ENCODE peak calls at places on chromosomes 6 and 20, in ten cellular contexts. L, O, R, K, X, G, C, Y, H and E are unnamed samples.

GRCh38 chr20:64104667-64105451 is 2.5 kb downstream of the NPBWR2 start:
- DNase-seq in X (no peak), Y (peak), L (no peak), H (no peak), C (no peak), G (no peak), R (peak), K (peak), O (no peak), E (no peak)

GRCh38 chr6:147322299-147323162 is 118.3 kb downstream of the STXBP5 start:
- DNase-seq in Y (no peak), G (no peak), C (peak), O (no peak), H (no peak), K (no peak), X (no peak), R (no peak), L (peak), E (peak)

GRCh38 chr6:139473239-139473701 is 98.8 kb upstream of the CITED2 start:
- DNase-seq in O (no peak), Y (no peak), R (no peak), L (no peak), G (no peak), K (no peak), C (no peak), H (peak), X (no peak), E (peak)

GRCh38 chr6:56595490-56596122 is 47.1 kb downstream of the DST start:
- DNase-seq in H (peak), O (no peak), R (no peak), Y (peak), C (peak), L (peak), G (peak), K (peak), X (peak), E (peak)

GRCh38 chr6:2764610-2765165 is 505 bp upstream of the WRNIP1 start:
- DNase-seq in R (peak), H (peak), L (peak), Y (peak), K (peak), G (peak), O (no peak), X (peak), C (peak), E (no peak)

GRCh38 chr20:63114693-63115069 is 101.2 kb downstream of the YTHDF1 start:
- DNase-seq in K (no peak), O (no peak), X (no peak), C (no peak), R (no peak), G (no peak), Y (no peak), L (no peak), H (no peak), E (no peak)

GRCh38 chr6:169046483-169047192 is 207.0 kb downstream of the THBS2 start:
- DNase-seq in O (peak), H (no peak), Y (no peak), X (peak), L (no peak), G (no peak), R (peak), K (no peak), C (no peak), E (no peak)

GRCh38 chr20:53636725-53637097 is 43.1 kb upstream of the ZNF217 start:
- DNase-seq in X (no peak), H (no peak), O (no peak), R (no peak), L (no peak), K (peak), C (no peak), Y (no peak), G (no peak), E (no peak)

GRCh38 chr6:109379706-109380105 is 2.6 kb downstream of the CD164 start:
- DNase-seq in X (no peak), R (no peak), G (no peak), H (no peak), K (no peak), O (no peak), C (no peak), L (no peak), Y (no peak), E (no peak)

GRCh38 chr6:156579564-156579963 is 197.6 kb upstream of the ARID1B start:
- DNase-seq in H (no peak), L (no peak), K (no peak), R (no peak), Y (no peak), X (no peak), O (no peak), C (no peak), G (no peak), E (no peak)

GRCh38 chr20:14568225-14568624 is 230.8 kb upstream of the FLRT3 start:
- DNase-seq in O (no peak), G (no peak), Y (no peak), L (no peak), K (no peak), X (peak), R (no peak), C (no peak), H (no peak), E (peak)

GRCh38 chr6:169957351-169957963 is 206.0 kb downstream of the ERMARD start:
- DNase-seq in L (no peak), C (peak), K (peak), R (peak), X (no peak), H (no peak), O (peak), G (no peak), Y (peak), E (no peak)

GRCh38 chr6:37774028-37774680 is 45.4 kb upstream of the ZFAND3 start:
- DNase-seq in R (no peak), L (no peak), Y (no peak), K (no peak), H (no peak), C (no peak), X (no peak), G (no peak), O (no peak), E (no peak)

GRCh38 chr6:37779902-37780628 is 39.5 kb upstream of the ZFAND3 start:
- DNase-seq in R (no peak), X (no peak), H (no peak), G (no peak), Y (no peak), K (no peak), O (no peak), C (no peak), L (no peak), E (no peak)

GRCh38 chr6:37776546-37776945 is 43.0 kb upstream of the ZFAND3 start:
- DNase-seq in K (no peak), L (no peak), H (no peak), Y (no peak), X (no peak), C (no peak), R (no peak), G (no peak), O (no peak), E (no peak)

GRCh38 chr6:37779111-37779800 is 40.3 kb upstream of the ZFAND3 start:
- DNase-seq in H (no peak), O (no peak), L (no peak), Y (no peak), K (no peak), R (no peak), C (no peak), X (no peak), G (no peak), E (no peak)

DNA sequence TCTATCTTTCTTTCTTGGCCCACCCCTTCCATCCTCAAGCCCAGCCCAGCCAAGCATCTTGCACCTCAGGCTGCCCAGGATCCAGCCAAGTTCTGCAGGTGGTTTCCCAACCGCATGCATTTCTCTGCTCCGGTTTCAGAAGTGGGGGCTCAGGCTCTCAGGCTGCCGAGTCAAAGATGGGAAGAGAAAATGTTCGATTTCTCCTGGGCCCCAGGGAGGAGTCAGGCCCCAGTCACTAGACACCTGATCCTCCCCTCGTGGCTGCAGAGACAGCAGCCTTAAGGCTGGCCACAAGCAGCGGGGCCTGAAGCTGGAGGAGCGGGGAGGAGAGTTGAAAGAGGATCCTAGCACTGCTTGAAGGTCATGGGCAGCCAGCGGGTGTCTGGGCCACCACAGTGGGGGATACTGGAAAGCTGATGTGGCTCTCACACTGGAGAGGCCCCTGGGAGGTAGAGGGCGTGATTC is 42.2 kb upstream of the ZFAND3 start:
- DNase-seq in Y (no peak), K (no peak), R (no peak), H (no peak), O (no peak), L (no peak), G (no peak), X (no peak), C (no peak), E (no peak)
- H3K27ac ChIP-seq in Y (no peak), K (no peak), R (no peak), H (no peak), O (no peak), L (no peak), G (no peak), X (no peak), C (no peak), E (no peak)

GRCh38 chr6:126127662-126128061 is 141.3 kb downstream of the TRMT11 start:
- DNase-seq in L (no peak), G (no peak), R (no peak), X (peak), O (no peak), Y (no peak), K (no peak), C (no peak), H (no peak), E (no peak)
- TF ChIP-seq CTCF in L (no peak), G (peak), R (no peak), X (no peak), O (no peak), Y (no peak), K (peak), C (no peak), H (peak), E (peak)

GRCh38 chr6:75557068-75557467 is 44.6 kb upstream of the SENP6 start:
- DNase-seq in X (no peak), K (no peak), H (no peak), L (no peak), Y (no peak), C (no peak), R (no peak), O (no peak), G (no peak), E (no peak)
- H3K27ac ChIP-seq in X (no peak), K (no peak), H (no peak), L (no peak), Y (no peak), C (no peak), R (no peak), O (no peak), G (no peak), E (no peak)

GRCh38 chr6:160733045-160733646 is 31.1 kb downstream of the PLG start:
- DNase-seq in H (peak), C (peak), Y (peak), R (no peak), O (no peak), G (peak), X (peak), K (no peak), L (peak), E (peak)
- TF ChIP-seq CTCF in H (peak), C (peak), Y (peak), R (peak), O (peak), G (peak), X (peak), K (peak), L (peak), E (peak)

GRCh38 chr20:32455171-32455900 is 97.2 kb downstream of the ASXL1 start:
- DNase-seq in R (peak), L (no peak), O (no peak), X (no peak), Y (no peak), H (no peak), C (no peak), G (no peak), K (no peak), E (no peak)
- H3K27ac ChIP-seq in R (no peak), L (peak), O (no peak), X (no peak), Y (no peak), H (no peak), C (no peak), G (no peak), K (no peak), E (no peak)

GRCh38 chr20:12171927-12172581 is 254.4 kb downstream of the BTBD3 start:
- DNase-seq in L (peak), C (no peak), G (no peak), X (peak), H (peak), Y (no peak), R (no peak), O (no peak), K (no peak), E (no peak)

GRCh38 chr20:12170406-12170805 is 252.7 kb downstream of the BTBD3 start:
- DNase-seq in K (no peak), C (no peak), O (no peak), R (no peak), H (no peak), Y (no peak), G (no peak), L (peak), X (no peak), E (no peak)

DNA sequence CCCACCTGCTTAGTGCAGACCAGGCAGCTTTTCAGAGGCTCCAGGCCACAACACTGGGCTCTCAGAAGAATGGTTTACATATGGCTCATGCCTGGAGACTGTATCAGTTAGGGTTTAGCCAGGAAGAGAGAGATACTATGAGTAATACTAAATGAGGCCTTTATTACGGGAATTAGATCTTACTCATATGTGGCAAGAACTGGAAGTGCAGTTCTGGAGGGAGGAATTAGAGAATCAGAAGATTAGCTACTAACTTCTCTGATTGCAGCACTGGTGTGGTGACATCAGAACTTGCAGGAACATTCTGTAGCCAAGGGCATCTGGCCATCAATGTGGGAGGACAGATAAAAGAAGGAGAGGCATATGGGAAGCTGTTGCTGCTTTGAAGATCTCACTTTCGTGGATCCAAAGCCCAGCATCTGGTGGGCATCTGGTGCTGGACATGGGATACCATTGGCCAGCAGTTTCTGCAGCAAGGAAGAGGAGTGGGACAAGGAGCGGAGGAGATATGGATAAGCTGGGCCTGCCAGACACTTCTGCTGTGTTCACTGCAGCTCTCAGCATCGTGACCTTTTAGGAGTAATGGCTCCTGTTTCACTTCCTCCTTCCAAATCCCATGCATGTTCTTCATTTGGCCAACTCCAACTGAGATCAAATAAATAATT is 248.5 kb downstream of the BTBD3 start:
- DNase-seq in O (no peak), G (no peak), L (peak), K (no peak), Y (peak), X (peak), C (no peak), R (no peak), H (peak), E (peak)
- TF ChIP-seq CTCF in O (no peak), G (no peak), L (peak), K (peak), Y (no peak), X (peak), C (no peak), R (no peak), H (no peak), E (peak)

GRCh38 chr6:52620055-52620905 is 43.4 kb upstream of the TRAM2 start:
- DNase-seq in O (no peak), H (no peak), K (no peak), X (no peak), C (no peak), L (no peak), Y (no peak), R (no peak), G (no peak), E (no peak)

GRCh38 chr6:52617087-52617486 is 40.2 kb upstream of the TRAM2 start:
- DNase-seq in L (no peak), C (no peak), H (no peak), O (no peak), R (no peak), G (no peak), K (no peak), X (no peak), Y (no peak), E (no peak)

GRCh38 chr6:52612336-52613096 is 35.7 kb upstream of the TRAM2 start:
- DNase-seq in K (no peak), R (no peak), H (no peak), C (no peak), L (peak), O (no peak), G (no peak), Y (no peak), X (no peak), E (no peak)

GRCh38 chr6:52611833-52612232 is 35.0 kb upstream of the TRAM2 start:
- DNase-seq in R (no peak), K (no peak), H (no peak), X (no peak), O (no peak), Y (no peak), C (no peak), L (no peak), G (no peak), E (no peak)

DNA sequence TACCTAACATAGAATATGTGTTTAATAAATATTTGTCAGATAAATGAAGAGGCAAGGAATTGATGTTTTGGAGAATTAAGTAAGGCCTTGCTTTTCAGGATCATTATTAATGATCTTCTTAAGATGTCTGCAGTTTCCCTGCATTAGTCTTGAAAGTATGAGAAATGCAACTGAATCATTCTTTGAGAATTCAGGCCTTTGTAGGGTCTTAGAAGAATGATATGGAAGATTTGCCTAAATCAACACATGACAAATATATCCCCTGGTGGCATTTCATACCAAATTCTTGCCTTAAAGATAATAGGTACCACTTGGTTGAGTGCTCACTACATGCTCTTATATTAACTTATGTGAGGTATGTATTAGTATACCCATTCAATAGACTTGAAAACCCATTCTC is 39.4 kb upstream of the TRAM2 start:
- DNase-seq in Y (no peak), X (no peak), H (no peak), L (no peak), C (no peak), R (no peak), K (no peak), G (no peak), O (no peak), E (no peak)
- H3K27ac ChIP-seq in Y (no peak), X (no peak), H (no peak), L (no peak), C (no peak), R (no peak), K (no peak), G (no peak), O (no peak), E (no peak)

GRCh38 chr6:42433409-42433808 is 18.3 kb downstream of the TRERF1 start:
- DNase-seq in X (no peak), G (no peak), H (no peak), O (no peak), L (no peak), C (no peak), K (no peak), R (no peak), Y (no peak), E (no peak)
- TF ChIP-seq CTCF in X (no peak), G (no peak), H (no peak), O (no peak), L (no peak), C (no peak), K (no peak), R (no peak), Y (no peak), E (no peak)